ENCODE peak calls at places on chromosomes 3 and 15, in four cellular contexts. G, A, C and I are unnamed samples. For H3K36me3, the result is how much of the 10 kb centered on the place peaks cover.

GRCh38 chr15:65421360-65422215 is 1.2 kb downstream of the IGDCC4 start:
- DNase-seq in G (peak), A (peak), C (peak), I (peak)

GRCh38 chr15:27134481-27134880 is 163.5 kb downstream of the GABRG3 start:
- DNase-seq in G (no peak), A (no peak), C (no peak), I (no peak)

GRCh38 chr3:69194431-69195183 is 72.2 kb upstream of the LMOD3 start:
- DNase-seq in G (no peak), A (no peak), C (no peak), I (no peak)

GRCh38 chr15:72968531-72968922 is 83.7 kb upstream of the NEO1 start:
- DNase-seq in G (no peak), A (peak), C (peak), I (no peak)

GRCh38 chr3:46551615-46552014 is 14.5 kb downstream of the LRRC2 start:
- DNase-seq in G (no peak), A (no peak), C (no peak), I (no peak)

GRCh38 chr3:32238816-32239637 is 547 bp downstream of the CMTM8 start:
- DNase-seq in G (peak), A (peak), C (peak), I (no peak)

GRCh38 chr15:68268405-68268804 is 9.1 kb upstream of the FEM1B start:
- DNase-seq in G (no peak), A (no peak), C (no peak), I (no peak)

GRCh38 chr3:43733459-43734384 is 43.0 kb downstream of the ABHD5 start:
- DNase-seq in G (peak), A (peak), C (no peak), I (no peak)

GRCh38 chr15:60070838-60071493 is 66.9 kb downstream of the FOXB1 start:
- DNase-seq in G (no peak), A (no peak), C (no peak), I (no peak)

GRCh38 chr3:161386991-161387390 is 15.7 kb upstream of the SPTSSB start:
- DNase-seq in G (no peak), A (no peak), C (no peak), I (no peak)

GRCh38 chr15:79401301-79401700 is 30.8 kb upstream of the MINAR1 start:
- DNase-seq in G (no peak), A (no peak), C (no peak), I (no peak)

GRCh38 chr3:10025205-10026083 is 793 bp upstream of the FANCD2 start:
- DNase-seq in G (no peak), A (no peak), C (no peak), I (no peak)

GRCh38 chr15:41926184-41927056 is 32.6 kb upstream of the SPTBN5 start:
- DNase-seq in G (no peak), A (no peak), C (no peak), I (no peak)

GRCh38 chr3:19107719-19108118 is 40.6 kb upstream of the KCNH8 start:
- DNase-seq in G (no peak), A (no peak), C (no peak), I (no peak)
- H3K27ac ChIP-seq in G (no peak), A (no peak), C (no peak), I (no peak)

GRCh38 chr3:181725033-181725775 is 13.5 kb downstream of the SOX2 start:
- DNase-seq in G (no peak), A (no peak), C (no peak), I (no peak)

GRCh38 chr3:181728470-181728869 is 16.7 kb downstream of the SOX2 start:
- DNase-seq in G (no peak), A (no peak), C (no peak), I (no peak)

GRCh38 chr3:181727122-181728036 is 15.7 kb downstream of the SOX2 start:
- DNase-seq in G (no peak), A (no peak), C (no peak), I (no peak)

GRCh38 chr3:181725830-181726229 is 14.1 kb downstream of the SOX2 start:
- DNase-seq in G (no peak), A (no peak), C (no peak), I (no peak)

DNA sequence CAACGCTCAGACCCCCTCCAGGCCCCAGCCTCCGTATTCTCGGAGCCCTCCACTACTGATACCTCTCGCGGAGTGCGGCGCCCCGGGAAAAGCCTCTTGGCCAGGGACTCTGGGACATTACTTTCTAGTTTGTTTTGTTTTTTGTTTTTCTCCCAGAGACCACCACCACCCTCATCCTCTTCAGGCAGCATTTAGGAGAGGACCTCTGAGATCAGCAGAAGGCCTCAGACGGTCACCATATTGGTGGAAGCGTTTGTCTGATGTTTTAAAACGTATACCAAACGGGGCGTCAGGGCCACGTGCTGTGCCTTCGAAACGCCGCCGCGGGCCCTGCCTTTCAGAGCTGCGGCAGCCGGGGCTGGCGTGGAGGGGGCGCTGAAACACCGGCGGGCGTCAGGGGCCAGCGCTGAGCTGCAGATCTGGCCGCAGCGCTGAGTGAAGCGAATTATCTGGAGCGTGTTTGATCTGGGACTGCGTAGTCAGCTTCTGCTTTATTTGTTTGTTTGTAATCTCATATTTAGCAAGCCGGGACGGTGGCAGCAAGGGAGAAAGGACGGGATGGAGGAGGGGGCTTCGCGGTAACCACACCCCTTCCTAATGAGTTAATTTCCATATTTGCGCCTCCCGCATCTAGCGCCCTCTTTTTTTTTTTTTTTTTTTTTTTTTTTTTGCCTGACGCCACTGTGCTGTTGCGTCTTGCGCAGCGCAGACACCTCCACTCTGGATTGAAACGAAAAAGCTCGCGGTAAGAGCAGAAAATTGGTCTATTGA is 14.8 kb downstream of the SOX2 start:
- DNase-seq in G (no peak), A (no peak), C (no peak), I (no peak)
- H3K36me3 ChIP-seq in G (under half), A (under half), C (under half), I (under half)

DNA sequence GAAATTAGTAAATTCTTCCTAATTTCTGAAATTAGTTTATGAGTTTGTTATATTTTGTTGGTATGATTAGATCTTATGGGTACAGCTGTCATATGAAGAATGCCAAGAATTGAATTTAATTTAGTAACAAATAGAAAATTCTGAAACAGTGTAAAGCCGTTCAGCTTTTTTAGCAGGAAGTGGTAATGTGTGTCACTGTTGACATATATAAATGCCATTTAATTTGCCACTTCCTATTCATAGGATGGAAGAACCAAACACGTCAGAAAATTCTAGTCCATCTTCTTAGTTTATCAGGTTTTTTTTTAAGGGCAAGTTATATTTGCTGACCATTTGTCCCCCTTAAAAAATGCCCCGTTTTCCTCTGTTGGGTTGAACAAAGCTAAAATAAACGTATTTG is 43.0 kb downstream of the RAB8B start:
- DNase-seq in G (no peak), A (no peak), C (no peak), I (no peak)
- H3K27ac ChIP-seq in G (no peak), A (no peak), C (no peak), I (no peak)

GRCh38 chr3:12577379-12577778 is 20.5 kb downstream of the MKRN2 start:
- DNase-seq in G (no peak), A (no peak), C (no peak), I (no peak)
- H3K36me3 ChIP-seq in G (under half), A (under half), C (half or more), I (under half)

DNA sequence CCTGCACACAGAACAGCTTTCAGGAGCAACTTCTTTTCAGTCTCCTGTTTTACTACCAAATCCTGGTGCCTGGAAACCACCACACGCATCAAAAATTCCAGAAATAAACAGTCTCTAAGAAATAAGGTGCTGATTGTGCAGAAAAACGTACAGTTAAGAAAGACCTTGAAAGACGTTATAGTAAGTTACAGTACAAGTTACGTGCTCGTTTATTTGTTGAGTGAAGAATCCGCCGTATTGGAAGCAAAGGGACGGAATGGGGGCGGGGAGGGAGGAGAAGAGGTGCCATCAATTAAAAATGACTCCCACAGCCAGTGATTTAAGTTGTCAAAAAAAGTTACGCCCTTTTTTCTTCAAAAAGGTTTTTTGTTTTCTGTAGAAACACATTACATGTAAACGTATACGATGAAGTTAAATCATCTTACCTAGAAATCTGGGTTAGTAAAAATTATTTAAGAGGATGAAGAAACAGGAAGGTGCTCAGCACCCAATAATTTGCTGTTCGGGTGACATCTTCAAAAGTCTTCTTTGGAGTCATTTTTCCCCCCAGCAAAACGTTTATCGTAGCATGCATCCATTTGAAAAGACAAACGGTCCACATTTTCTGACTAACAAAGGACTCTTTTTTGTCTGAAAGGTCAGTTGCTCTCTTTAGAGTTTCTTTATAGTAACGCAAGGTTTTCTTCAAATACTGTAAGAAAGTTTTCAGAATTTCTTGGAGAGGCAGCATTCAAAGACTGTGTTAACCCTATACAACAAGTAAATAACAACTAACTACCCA is 782 bp upstream of the UACA start:
- DNase-seq in G (no peak), A (no peak), C (no peak), I (no peak)
- H3K27ac ChIP-seq in G (no peak), A (peak), C (peak), I (no peak)

GRCh38 chr3:134359121-134360010 is 14.9 kb downstream of the AMOTL2 start:
- DNase-seq in G (peak), A (no peak), C (peak), I (no peak)
- H3K36me3 ChIP-seq in G (under half), A (under half), C (half or more), I (under half)

DNA sequence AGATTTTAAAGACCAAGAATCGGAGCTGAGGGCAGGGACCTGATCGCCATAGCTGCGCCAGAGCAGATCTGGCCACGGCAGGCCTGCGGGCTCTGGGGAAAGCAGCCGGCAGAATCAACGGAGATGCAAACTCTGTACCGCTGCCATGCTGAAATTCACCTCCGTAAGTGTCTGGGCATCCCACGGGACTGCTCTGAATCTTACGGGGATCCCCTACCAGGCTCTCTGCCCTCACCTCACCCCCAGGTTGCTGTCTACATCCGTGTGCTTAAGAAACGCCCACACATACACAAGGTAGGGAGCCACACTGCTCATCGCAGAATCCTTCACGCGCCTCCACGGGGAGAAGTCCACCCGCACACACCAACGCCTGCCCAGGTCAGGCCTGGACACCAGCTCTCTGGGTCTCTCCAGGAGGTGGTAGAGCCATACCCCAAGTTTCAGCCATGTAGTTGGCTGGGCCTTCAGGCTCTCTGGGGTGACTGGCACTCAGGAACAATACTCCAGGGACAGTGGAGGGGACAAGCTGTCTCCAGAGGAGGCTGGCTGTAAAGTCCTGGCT is 33.5 kb downstream of the FAM174B start:
- DNase-seq in G (no peak), A (no peak), C (no peak), I (no peak)
- H3K27ac ChIP-seq in G (no peak), A (peak), C (peak), I (no peak)